ENCODE peak calls at places on chromosome 18, in four cellular contexts. L is IMR-90, M is K562, X is H1. R is an unnamed sample.

GRCh38 chr18:4823091-4823490 is 368.0 kb upstream of the DLGAP1 start:
- DNase-seq in L (no peak), M (no peak), X (no peak), R (no peak)

GRCh38 chr18:12811191-12811950 is 72.7 kb downstream of the PTPN2 start:
- DNase-seq in L (peak), M (no peak), X (no peak), R (no peak)

GRCh38 chr18:67574749-67575148 is 58.2 kb upstream of the DSEL start:
- DNase-seq in L (no peak), M (no peak), X (no peak), R (no peak)

GRCh38 chr18:67862069-67862468 is 345.5 kb upstream of the DSEL start:
- DNase-seq in L (peak), M (no peak), X (no peak), R (no peak)

GRCh38 chr18:70380915-70381896 is 92.4 kb downstream of the SOCS6 start:
- DNase-seq in L (no peak), M (peak), X (no peak), R (no peak)

GRCh38 chr18:21933931-21934765 is 193.6 kb downstream of the MIB1 start:
- DNase-seq in L (no peak), M (no peak), X (no peak), R (no peak)

GRCh38 chr18:21740724-21741510 is at the start of gene MIB1:
- DNase-seq in L (peak), M (peak), X (peak), R (peak)

GRCh38 chr18:46013484-46014189 is 46.5 kb upstream of the EPG5 start:
- DNase-seq in L (no peak), M (no peak), X (no peak), R (no peak)

GRCh38 chr18:22470511-22471181 is 52.9 kb upstream of the CTAGE1 start:
- DNase-seq in L (peak), M (no peak), X (no peak), R (no peak)

GRCh38 chr18:74541703-74542555 is 7.6 kb downstream of the CNDP1 start:
- DNase-seq in L (no peak), M (no peak), X (no peak), R (no peak)

GRCh38 chr18:62249478-62250097 is 62.5 kb downstream of the RELCH start:
- DNase-seq in L (peak), M (peak), X (peak), R (peak)

GRCh38 chr18:58996131-58996632 is 131.5 kb downstream of the ZNF532 start:
- DNase-seq in L (peak), M (no peak), X (no peak), R (no peak)

GRCh38 chr18:41761329-41762028 is 193.6 kb upstream of the PIK3C3 start:
- DNase-seq in L (peak), M (no peak), X (no peak), R (no peak)

GRCh38 chr18:28147674-28148171 is 29.2 kb downstream of the CDH2 start:
- DNase-seq in L (peak), M (no peak), X (no peak), R (no peak)

GRCh38 chr18:72675394-72675793 is 131.3 kb upstream of the CBLN2 start:
- DNase-seq in L (no peak), M (no peak), X (no peak), R (no peak)

GRCh38 chr18:72672364-72673151 is 128.4 kb upstream of the CBLN2 start:
- DNase-seq in L (peak), M (peak), X (no peak), R (no peak)

GRCh38 chr18:72673242-72673641 is 129.1 kb upstream of the CBLN2 start:
- DNase-seq in L (no peak), M (no peak), X (no peak), R (no peak)

GRCh38 chr18:72674710-72675109 is 130.6 kb upstream of the CBLN2 start:
- DNase-seq in L (no peak), M (no peak), X (no peak), R (peak)
- TF ChIP-seq CHD1 in L (no peak), M (no peak), X (no peak), R (no peak)

DNA sequence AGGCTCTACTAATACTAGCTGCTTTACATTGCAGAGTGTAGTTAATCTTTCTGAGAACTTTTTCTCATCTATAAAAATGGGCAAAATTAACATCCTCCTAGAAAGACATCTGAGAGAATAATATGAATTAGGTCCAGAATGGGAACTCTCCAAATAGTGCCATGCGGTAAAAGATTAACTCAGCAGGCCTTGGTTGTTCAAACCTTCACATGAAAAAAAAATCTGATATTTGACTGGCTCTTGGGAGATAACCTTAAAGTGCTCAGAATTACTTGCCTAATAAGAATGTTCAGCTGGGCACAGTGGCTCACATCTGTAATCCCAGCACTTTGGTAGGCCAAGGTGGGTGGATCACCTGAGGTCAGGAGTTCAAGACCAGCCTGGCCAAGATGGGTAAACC is 5.5 kb upstream of the CXXC1 start:
- DNase-seq in L (no peak), M (no peak), X (no peak), R (no peak)
- TF ChIP-seq CHD1 in L (no peak), M (no peak), X (no peak), R (no peak)

DNA sequence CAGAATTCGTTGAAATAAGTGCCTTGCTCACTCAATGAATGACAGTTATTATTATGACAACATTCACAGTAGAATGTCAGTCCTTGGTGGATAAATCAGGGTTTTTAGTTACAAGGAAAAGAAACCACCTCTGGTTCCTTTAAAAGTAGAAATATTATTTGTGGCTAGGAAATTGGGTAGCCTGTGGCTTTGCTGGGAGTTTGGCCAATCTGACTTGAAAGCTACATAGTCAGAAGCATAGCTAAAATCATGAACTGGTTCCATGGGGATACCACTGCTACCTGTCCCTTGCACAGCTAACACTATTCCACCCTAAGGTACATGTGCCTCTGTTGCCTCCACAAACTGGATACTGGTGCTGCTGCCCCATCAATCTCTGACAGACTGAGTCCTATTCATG is 12.8 kb upstream of the SMCHD1 start:
- DNase-seq in L (no peak), M (no peak), X (no peak), R (no peak)
- TF ChIP-seq CHD1 in L (no peak), M (no peak), X (no peak), R (no peak)

GRCh38 chr18:80137976-80138375 is 28.9 kb downstream of the ADNP2 start:
- DNase-seq in L (no peak), M (no peak), X (no peak), R (no peak)

GRCh38 chr18:80136679-80137078 is 27.6 kb downstream of the ADNP2 start:
- DNase-seq in L (no peak), M (no peak), X (no peak), R (no peak)

GRCh38 chr18:80137137-80137536 is 28.1 kb downstream of the ADNP2 start:
- DNase-seq in L (no peak), M (no peak), X (no peak), R (no peak)

GRCh38 chr18:80143876-80144275 is 34.8 kb downstream of the ADNP2 start:
- DNase-seq in L (peak), M (no peak), X (no peak), R (no peak)

GRCh38 chr18:80140455-80140985 is 31.5 kb downstream of the ADNP2 start:
- DNase-seq in L (no peak), M (no peak), X (no peak), R (no peak)
- TF ChIP-seq CHD1 in L (no peak), M (no peak), X (no peak), R (no peak)

DNA sequence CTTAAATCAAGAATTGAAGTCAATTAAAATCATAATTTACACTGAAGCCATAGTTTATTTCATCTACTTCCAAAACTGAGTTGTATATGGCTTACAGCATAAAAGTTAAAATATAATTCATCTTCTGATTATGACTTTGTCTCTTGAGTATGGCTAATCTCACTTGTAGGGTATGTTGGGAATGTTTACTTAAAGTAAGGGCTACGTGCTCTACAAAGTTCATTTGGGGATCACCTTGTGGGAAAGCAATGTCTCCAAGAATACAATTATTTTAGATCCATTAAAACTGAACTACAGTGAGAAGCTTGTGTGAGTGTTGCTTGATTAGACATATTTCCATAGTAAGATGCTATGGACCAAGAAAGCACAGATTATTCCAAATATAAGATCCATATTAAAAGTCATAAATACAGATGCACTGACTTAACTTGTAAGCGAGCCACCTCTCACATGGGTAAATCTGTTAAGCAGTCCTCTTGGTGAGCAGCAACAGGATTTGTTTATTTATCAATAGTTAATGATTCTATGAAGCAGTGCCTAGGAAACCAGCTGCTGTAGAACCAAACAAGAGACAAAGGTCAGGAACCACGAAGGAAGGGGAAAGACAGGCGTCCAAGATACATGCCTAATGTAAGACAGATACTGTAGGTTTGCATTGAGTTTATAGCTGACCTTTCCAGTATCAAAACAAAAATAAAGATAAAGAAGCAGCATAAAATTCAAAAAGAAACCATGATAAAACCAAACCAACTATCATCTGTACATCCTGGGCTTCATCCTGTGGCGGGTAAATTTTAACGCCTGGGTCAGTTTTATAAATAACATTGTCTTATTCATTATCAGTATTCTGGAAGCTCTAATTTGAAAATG is 24.8 kb downstream of the DSG4 start:
- DNase-seq in L (no peak), M (no peak), X (no peak), R (no peak)
- TF ChIP-seq CHD1 in L (no peak), M (no peak), X (no peak), R (no peak)

GRCh38 chr18:80187956-80188642 is 59.2 kb downstream of the PARD6G start:
- DNase-seq in L (no peak), M (no peak), X (no peak), R (no peak)
- TF ChIP-seq CHD1 in L (no peak), M (no peak), X (no peak), R (no peak)

DNA sequence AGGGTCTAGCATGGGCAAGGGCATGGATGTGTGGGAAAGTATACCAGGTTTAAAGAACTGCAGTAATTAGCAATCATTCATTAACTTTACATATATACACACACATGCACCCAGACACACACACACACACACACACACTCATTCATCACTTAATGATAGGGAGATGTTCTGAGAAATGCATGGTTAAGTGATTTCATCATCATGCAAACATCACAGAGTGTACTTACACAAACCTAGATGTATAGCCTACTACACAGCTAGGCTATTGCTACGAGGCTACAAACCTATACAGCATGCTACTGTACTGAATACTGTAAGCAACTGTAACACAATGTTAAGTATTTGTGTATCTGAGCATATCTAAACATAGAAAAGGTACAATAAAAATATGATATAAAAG is 83.6 kb downstream of the COLEC12 start:
- DNase-seq in L (no peak), M (no peak), X (no peak), R (no peak)
- TF ChIP-seq CHD1 in L (no peak), M (no peak), X (no peak), R (no peak)

DNA sequence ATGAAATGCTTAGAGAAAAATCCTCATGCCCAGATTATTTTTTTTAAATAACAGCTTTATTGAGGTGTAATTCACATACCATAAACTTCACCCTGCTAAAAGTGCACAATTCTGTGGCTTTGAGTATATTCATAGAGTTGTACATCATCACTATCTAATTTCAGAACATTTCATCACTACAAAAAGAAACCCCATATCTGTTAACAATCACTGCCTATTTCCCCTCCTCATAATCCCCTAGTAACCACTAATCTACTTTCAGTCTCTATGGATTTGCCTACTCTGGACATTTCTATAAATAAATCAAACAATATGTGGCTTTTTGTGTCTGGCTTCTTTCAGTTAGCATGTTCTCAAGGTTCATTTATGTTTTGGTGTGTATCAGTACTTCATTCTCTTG is 51.4 kb downstream of the OSBPL1A start:
- DNase-seq in L (no peak), M (no peak), X (no peak), R (no peak)
- TF ChIP-seq CHD1 in L (no peak), M (no peak), X (no peak), R (no peak)

DNA sequence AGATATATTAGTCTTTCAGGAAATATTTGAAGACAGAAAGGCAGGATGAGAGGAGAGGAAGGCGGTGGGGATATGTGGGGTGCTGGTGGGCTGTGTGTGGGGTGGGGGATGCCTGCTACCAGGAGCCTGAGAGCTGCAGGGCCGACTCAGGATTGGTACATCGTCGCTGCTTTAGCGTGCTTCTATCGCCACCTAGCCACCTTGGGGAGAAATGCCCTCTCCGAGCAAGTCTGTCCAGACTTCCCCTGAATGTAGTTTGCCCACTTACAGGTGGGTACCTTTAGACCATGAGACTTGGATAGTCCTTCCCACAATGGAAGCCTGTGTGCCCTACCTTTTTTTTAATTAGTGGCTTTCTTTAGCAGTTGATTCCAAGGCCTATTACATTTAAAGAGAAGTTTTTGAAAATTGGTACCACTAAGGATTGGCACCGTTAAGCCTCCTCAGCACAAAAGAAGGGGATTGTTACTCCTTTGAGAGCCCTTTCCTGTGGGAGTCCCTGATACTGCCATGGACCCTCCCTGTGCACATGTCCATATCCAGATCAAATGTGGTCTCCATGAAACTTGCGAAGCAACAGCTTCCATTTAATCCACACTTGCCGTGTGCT is 114.1 kb upstream of the NDUFV2 start:
- DNase-seq in L (peak), M (peak), X (peak), R (no peak)
- TF ChIP-seq CHD1 in L (peak), M (no peak), X (no peak), R (no peak)

DNA sequence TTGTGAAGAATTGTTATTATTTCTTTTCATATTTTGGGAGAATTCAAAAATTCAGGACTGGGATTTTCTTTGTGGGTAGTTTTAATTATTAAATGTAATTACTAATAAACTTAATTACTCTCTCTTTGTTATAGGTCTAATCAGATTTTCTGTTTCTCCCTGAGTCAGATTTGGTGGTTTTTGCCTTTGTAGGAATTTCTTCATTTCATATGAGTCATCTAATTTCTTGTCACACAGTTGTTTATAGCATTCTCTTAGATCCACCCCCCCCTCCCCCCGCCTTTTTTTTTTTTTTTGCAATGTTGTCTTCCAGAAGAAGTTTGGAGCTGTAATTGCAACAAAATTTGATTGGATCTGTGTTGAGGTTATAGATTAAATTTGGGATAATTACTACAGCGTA is 26.0 kb upstream of the GALR1 start:
- DNase-seq in L (peak), M (no peak), X (no peak), R (no peak)
- TF ChIP-seq CHD1 in L (no peak), M (no peak), X (no peak), R (no peak)